ENCODE peak calls at places on chromosomes 6 and 20, in seven cellular contexts. U is tibial nerve, T is mammary epithelial cell, D is MM.1S, W is cardiac fibroblast, Y is heart right ventricle, P is colonic mucosa. Z is an unnamed sample.

GRCh38 chr6:111485316-111485715 is 2.3 kb upstream of the REV3L start:
- DNase-seq in P (no peak), T (no peak), W (no peak), Y (no peak), D (no peak), U (no peak), Z (peak)

GRCh38 chr6:161444464-161444863 is 170.6 kb upstream of the AGPAT4 start:
- DNase-seq in Y (peak), W (no peak), T (no peak), U (no peak), D (no peak), P (no peak), Z (no peak)

GRCh38 chr20:1964659-1965405 is 29.0 kb downstream of the PDYN start:
- DNase-seq in T (no peak), D (no peak), W (no peak), U (no peak), P (no peak), Y (no peak), Z (no peak)

GRCh38 chr6:127404594-127405178 is 54.5 kb downstream of the KIAA0408 start:
- DNase-seq in T (no peak), W (no peak), Y (no peak), U (no peak), P (no peak), D (no peak), Z (no peak)

GRCh38 chr6:140711019-140711613 is 1336.7 kb upstream of the CITED2 start:
- DNase-seq in T (no peak), U (no peak), W (peak), Y (no peak), P (no peak), D (no peak), Z (no peak)

GRCh38 chr20:41138527-41139226 is 1.3 kb downstream of the PLCG1 start:
- DNase-seq in T (no peak), Y (peak), P (peak), W (peak), U (no peak), D (no peak), Z (peak)

GRCh38 chr6:71312089-71312488 is 23.5 kb downstream of the OGFRL1 start:
- DNase-seq in W (no peak), T (no peak), U (no peak), P (no peak), Y (no peak), D (no peak), Z (no peak)

GRCh38 chr6:25601797-25602679 is 50.0 kb upstream of the SCGN start:
- DNase-seq in D (peak), W (peak), Y (no peak), P (no peak), U (no peak), T (peak), Z (peak)

GRCh38 chr6:2412731-2413130 is 167.3 kb upstream of the GMDS start:
- DNase-seq in W (peak), Y (no peak), P (no peak), T (peak), D (no peak), U (no peak), Z (no peak)

GRCh38 chr6:170223718-170224693 is 66.9 kb downstream of the DLL1 start:
- DNase-seq in D (no peak), T (no peak), W (no peak), Y (peak), U (no peak), P (no peak), Z (no peak)

GRCh38 chr6:40810176-40810575 is 223.0 kb upstream of the LRFN2 start:
- DNase-seq in U (no peak), Y (no peak), W (no peak), T (peak), P (no peak), D (no peak), Z (no peak)

GRCh38 chr6:124964764-124965105 is 2.5 kb downstream of the RNF217 start:
- DNase-seq in U (no peak), Y (no peak), P (no peak), W (peak), T (no peak), D (no peak), Z (no peak)

GRCh38 chr6:44782198-44782597 is 394.7 kb downstream of the CDC5L start:
- DNase-seq in P (no peak), T (no peak), Y (no peak), D (no peak), U (no peak), W (no peak), Z (no peak)

GRCh38 chr6:138109042-138109997 is 2.1 kb upstream of the PERP start:
- DNase-seq in D (peak), U (peak), T (peak), Y (peak), P (peak), W (peak), Z (peak)

GRCh38 chr6:165605901-165606739 is 56.9 kb downstream of the PDE10A start:
- DNase-seq in U (no peak), W (no peak), T (no peak), D (no peak), Y (no peak), P (no peak), Z (no peak)

GRCh38 chr20:10800288-10800687 is 126.5 kb upstream of the JAG1 start:
- DNase-seq in U (no peak), D (no peak), T (no peak), W (no peak), P (no peak), Y (no peak), Z (peak)

GRCh38 chr6:100446922-100447899 is 17.5 kb downstream of the SIM1 start:
- DNase-seq in U (no peak), W (peak), Y (no peak), P (no peak), T (no peak), D (no peak), Z (no peak)

GRCh38 chr6:45836438-45836824 is 179.2 kb downstream of the CLIC5 start:
- DNase-seq in U (no peak), Y (no peak), D (no peak), W (no peak), P (no peak), T (no peak), Z (no peak)

GRCh38 chr6:115821798-115822197 is 238.9 kb downstream of the FRK start:
- DNase-seq in U (no peak), D (no peak), T (no peak), P (no peak), W (no peak), Y (no peak), Z (no peak)

GRCh38 chr20:11740975-11741374 is 176.7 kb upstream of the BTBD3 start:
- DNase-seq in Y (no peak), W (no peak), T (no peak), P (no peak), D (no peak), U (no peak), Z (no peak)

GRCh38 chr6:46486186-46486585 is 5.1 kb downstream of the RCAN2 start:
- DNase-seq in U (no peak), D (no peak), P (no peak), W (no peak), T (no peak), Y (no peak), Z (no peak)

GRCh38 chr6:14129572-14129971 is 12.0 kb downstream of the CD83 start:
- DNase-seq in U (peak), T (peak), W (peak), D (peak), Y (peak), P (peak), Z (peak)

GRCh38 chr6:166546653-166547052 is 39.8 kb downstream of the RAMACL start:
- DNase-seq in W (no peak), Y (no peak), P (no peak), T (no peak), U (no peak), D (no peak), Z (no peak)

DNA sequence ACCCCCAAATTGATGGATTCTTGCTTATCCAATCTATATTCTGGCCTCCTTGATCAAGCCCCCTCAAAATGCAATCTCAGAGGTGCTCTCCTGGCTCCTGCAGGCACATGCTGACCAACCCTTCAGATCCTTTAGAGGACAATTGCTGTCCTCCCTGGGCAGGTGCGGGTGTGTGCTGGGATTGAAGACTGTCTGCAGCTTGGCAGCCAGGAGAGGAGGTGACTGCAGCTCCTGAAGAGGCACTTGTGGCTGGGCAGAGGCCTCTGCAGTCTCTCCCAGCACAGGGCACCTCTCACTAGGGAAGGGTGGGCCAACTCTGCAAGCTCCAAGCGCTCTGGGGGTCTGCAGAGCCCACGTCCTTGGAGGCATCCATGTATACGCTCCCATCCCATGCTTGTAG is 28.5 kb downstream of the SUMO4 start:
- DNase-seq in W (no peak), D (no peak), T (no peak), P (no peak), U (no peak), Y (no peak), Z (no peak)
- H3K4me3 ChIP-seq in W (no peak), D (no peak), T (no peak), P (no peak), U (no peak), Y (no peak), Z (no peak)

GRCh38 chr6:8908638-8909037 is 473.3 kb upstream of the SLC35B3 start:
- DNase-seq in Y (no peak), U (no peak), P (no peak), W (no peak), D (no peak), T (no peak), Z (no peak)

GRCh38 chr6:8906699-8907098 is 471.4 kb upstream of the SLC35B3 start:
- DNase-seq in T (no peak), Y (no peak), U (no peak), P (no peak), W (no peak), D (no peak), Z (no peak)

GRCh38 chr6:8905647-8906231 is 470.4 kb upstream of the SLC35B3 start:
- DNase-seq in D (no peak), Y (no peak), P (no peak), T (no peak), W (no peak), U (no peak), Z (no peak)

DNA sequence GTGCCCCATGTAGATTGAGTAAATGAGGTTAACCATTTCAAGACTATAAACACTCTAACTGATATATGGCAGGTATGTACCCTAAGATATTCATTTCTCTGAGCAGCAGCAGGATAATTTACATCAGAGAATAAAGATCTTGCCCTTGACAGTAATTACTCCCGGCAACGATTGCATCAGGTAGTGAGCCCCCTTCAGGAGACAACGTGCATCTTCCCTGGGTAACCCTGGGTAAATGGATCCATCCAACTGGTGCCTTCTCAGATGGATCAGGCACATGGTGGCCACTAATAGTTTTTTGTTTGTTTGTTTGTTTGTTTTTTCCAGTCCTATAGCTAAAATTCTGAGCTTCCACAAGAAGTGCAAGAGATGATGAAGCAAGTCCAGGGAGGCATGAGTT is 469.4 kb upstream of the SLC35B3 start:
- DNase-seq in W (no peak), T (no peak), U (no peak), P (no peak), Y (no peak), D (peak), Z (no peak)
- TF ChIP-seq CTCF in W (no peak), T (no peak), U (no peak), P (no peak), Y (no peak), D (peak), Z (no peak)

DNA sequence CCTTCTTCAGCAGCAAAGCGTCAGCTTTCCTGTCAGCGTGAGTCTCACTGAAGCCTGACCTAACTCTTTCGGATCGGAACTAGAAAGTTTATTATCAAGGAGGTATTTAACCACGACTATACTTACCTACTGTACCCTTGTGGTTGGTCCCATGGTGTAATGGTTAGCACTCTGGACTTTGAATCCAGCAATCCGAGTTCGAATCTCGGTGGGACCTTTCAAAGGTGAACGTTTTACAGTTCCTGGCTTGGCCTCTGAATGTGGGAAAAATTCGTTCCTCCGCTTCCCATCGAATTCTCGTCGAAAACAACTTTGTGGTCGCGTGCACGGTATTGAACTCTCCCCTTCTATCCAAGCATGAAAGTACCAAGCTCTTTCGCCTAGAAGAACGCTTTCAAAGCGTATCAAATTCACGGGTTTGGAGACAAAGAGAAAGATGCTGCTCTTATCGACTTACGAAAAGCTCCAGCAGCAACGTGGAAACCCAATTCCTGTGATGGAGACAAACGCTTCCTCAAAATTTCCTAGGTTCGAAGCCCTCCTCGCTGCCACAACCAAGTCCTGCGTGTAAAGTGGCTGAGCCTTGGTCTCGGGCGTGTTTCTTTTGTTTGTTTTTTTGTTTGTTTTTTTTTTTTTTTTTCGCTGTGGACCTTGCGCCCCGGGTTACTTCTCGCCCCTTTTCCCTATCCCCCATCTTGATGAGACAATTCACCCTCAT is 63.7 kb downstream of the GPX5 start:
- DNase-seq in Y (no peak), U (peak), D (peak), W (peak), P (peak), T (peak), Z (peak)
- H3K4me3 ChIP-seq in Y (no peak), U (no peak), D (peak), W (peak), P (no peak), T (no peak), Z (peak)

GRCh38 chr6:20790032-20790791 is 256.0 kb downstream of the CDKAL1 start:
- DNase-seq in Y (no peak), W (no peak), D (no peak), U (no peak), P (no peak), T (no peak), Z (no peak)

GRCh38 chr6:20791074-20791473 is 256.8 kb downstream of the CDKAL1 start:
- DNase-seq in Y (no peak), W (no peak), T (no peak), U (no peak), P (no peak), D (no peak), Z (no peak)

GRCh38 chr6:20791932-20792331 is 257.7 kb downstream of the CDKAL1 start:
- DNase-seq in Y (no peak), D (no peak), W (no peak), P (no peak), T (no peak), U (no peak), Z (peak)

GRCh38 chr6:20793174-20793573 is 258.9 kb downstream of the CDKAL1 start:
- DNase-seq in T (no peak), P (no peak), Y (no peak), W (no peak), D (no peak), U (no peak), Z (no peak)

GRCh38 chr6:20789162-20789561 is 254.9 kb downstream of the CDKAL1 start:
- DNase-seq in D (no peak), T (no peak), U (no peak), P (no peak), Y (no peak), W (peak), Z (peak)
- TF ChIP-seq CTCF in D (no peak), T (no peak), U (no peak), P (no peak), Y (peak), W (no peak), Z (peak)